ENCODE peak calls at places on chromosomes 2 and 18, in seven cellular contexts. K, G, D, M, X, V and J are unnamed samples.

GRCh38 chr2:88540346-88540745 is 86.9 kb downstream of the EIF2AK3 start:
- DNase-seq in K (peak; percentile 13), G (no peak), D (no peak), M (peak; percentile 52), X (no peak), V (no peak), J (no peak)

GRCh38 chr2:134173338-134174016 is 80.4 kb upstream of the MGAT5 start:
- DNase-seq in K (no peak), G (no peak), D (no peak), M (no peak), X (no peak), V (peak; percentile 51), J (no peak)

GRCh38 chr2:38129987-38130386 is 54.0 kb upstream of the CYP1B1 start:
- DNase-seq in K (no peak), G (no peak), D (no peak), M (no peak), X (no peak), V (no peak), J (no peak)

GRCh38 chr2:117470311-117471095 is 344.0 kb upstream of the DDX18 start:
- DNase-seq in K (peak; percentile 6), G (no peak), D (peak; percentile 6), M (no peak), X (peak; percentile 39), V (no peak), J (no peak)

GRCh38 chr2:27315122-27315521 is 6.9 kb upstream of the UCN start:
- DNase-seq in K (no peak), G (no peak), D (no peak), M (no peak), X (no peak), V (no peak), J (no peak)

GRCh38 chr2:180177534-180177933 is 170.4 kb upstream of the CWC22 start:
- DNase-seq in K (no peak), G (no peak), D (no peak), M (no peak), X (no peak), V (no peak), J (no peak)

GRCh38 chr2:241776336-241777166 is at the start of gene GAL3ST2:
- DNase-seq in K (no peak), G (peak; percentile 74), D (no peak), M (peak; percentile 7), X (no peak), V (no peak), J (no peak)

GRCh38 chr2:222813177-222813843 is 47.5 kb upstream of the ACSL3 start:
- DNase-seq in K (no peak), G (no peak), D (no peak), M (peak; percentile 21), X (no peak), V (no peak), J (no peak)

GRCh38 chr2:26558271-26559043 is 80.5 kb upstream of the OTOF start:
- DNase-seq in K (no peak), G (peak; percentile 61), D (no peak), M (no peak), X (no peak), V (peak; percentile 18), J (no peak)

GRCh38 chr2:182716665-182716990 is 571 bp downstream of the DNAJC10 start:
- DNase-seq in K (no peak), G (no peak), D (no peak), M (no peak), X (peak; percentile 85), V (no peak), J (no peak)

GRCh38 chr18:77133051-77133919 is 702 bp upstream of the MBP start:
- DNase-seq in K (no peak), G (no peak), D (no peak), M (no peak), X (no peak), V (no peak), J (no peak)

GRCh38 chr2:241882090-241882625 is 12.6 kb downstream of the RTP5 start:
- DNase-seq in K (no peak), G (no peak), D (no peak), M (no peak), X (no peak), V (peak; percentile 76), J (peak; percentile 79)

GRCh38 chr2:215465246-215465645 is 29.4 kb upstream of the FN1 start:
- DNase-seq in K (peak; percentile 68), G (no peak), D (no peak), M (no peak), X (peak; percentile 70), V (no peak), J (no peak)

GRCh38 chr2:47269316-47270232 is 114.5 kb upstream of the STPG4 start:
- DNase-seq in K (peak; percentile 89), G (peak; percentile 90), D (peak; percentile 64), M (peak; percentile 90), X (no peak), V (peak; percentile 83), J (no peak)

GRCh38 chr2:85744771-85745601 is 8.8 kb upstream of the ATOH8 start:
- DNase-seq in K (no peak), G (no peak), D (no peak), M (no peak), X (no peak), V (no peak), J (no peak)

GRCh38 chr2:43000242-43001054 is 208.1 kb upstream of the HAAO start:
- DNase-seq in K (no peak), G (peak; percentile 67), D (no peak), M (no peak), X (no peak), V (no peak), J (no peak)